ENCODE peak calls at places on chromosomes 5 and 9, in seven cellular contexts. E is left ventricle myocardium inferior, J is sigmoid colon, U is breast epithelium, A is neuronal stem cell, P is tibial nerve, R is mesendoderm. O is an unnamed sample.

GRCh38 chr5:133753856-133754255 is 141.5 kb upstream of the FSTL4 start:
- DNase-seq in P (no peak), R (no peak), J (no peak), U (peak), A (no peak), E (no peak), O (no peak)

GRCh38 chr9:127311239-127311741 is 46.7 kb downstream of the GARNL3 start:
- DNase-seq in R (peak), P (peak), J (no peak), U (no peak), E (no peak), A (peak), O (no peak)

GRCh38 chr5:159496773-159497172 is 166.5 kb upstream of the IL12B start:
- DNase-seq in U (no peak), E (no peak), R (no peak), A (no peak), P (no peak), J (no peak), O (no peak)

GRCh38 chr5:61659221-61659696 is 327.2 kb downstream of the ZSWIM6 start:
- DNase-seq in P (no peak), R (peak), J (no peak), U (no peak), E (peak), A (no peak), O (no peak)

GRCh38 chr9:86308687-86309086 is 26.3 kb upstream of the ISCA1 start:
- DNase-seq in J (no peak), A (no peak), E (no peak), U (no peak), P (no peak), R (no peak), O (no peak)

GRCh38 chr9:114096866-114097612 is 2.1 kb downstream of the KIF12 start:
- DNase-seq in J (no peak), U (no peak), P (no peak), A (no peak), E (no peak), R (no peak), O (no peak)

GRCh38 chr9:138074516-138074915 is 196.9 kb downstream of the CACNA1B start:
- DNase-seq in J (no peak), U (no peak), P (no peak), E (no peak), R (no peak), A (no peak), O (no peak)

GRCh38 chr9:18688581-18688980 is 214.6 kb downstream of the ADAMTSL1 start:
- DNase-seq in R (no peak), A (no peak), J (no peak), U (no peak), E (no peak), P (no peak), O (no peak)

GRCh38 chr5:72067682-72068470 is 39.4 kb upstream of the MAP1B start:
- DNase-seq in P (no peak), U (no peak), J (no peak), R (peak), A (no peak), E (no peak), O (no peak)

GRCh38 chr5:125227333-125228075 is 481.1 kb upstream of the ZNF608 start:
- DNase-seq in E (no peak), R (peak), P (no peak), U (no peak), J (no peak), A (peak), O (no peak)

GRCh38 chr9:124035001-124035650 is 23.6 kb downstream of the LHX2 start:
- DNase-seq in A (no peak), U (no peak), P (no peak), E (no peak), R (no peak), J (peak), O (no peak)

GRCh38 chr9:100554935-100555401 is 22.9 kb upstream of the CAVIN4 start:
- DNase-seq in E (no peak), U (no peak), R (no peak), A (no peak), J (no peak), P (no peak), O (peak)

GRCh38 chr5:123211084-123211483 is 122.0 kb downstream of the PRDM6 start:
- DNase-seq in P (no peak), E (no peak), A (no peak), R (no peak), J (no peak), U (no peak), O (no peak)

GRCh38 chr5:61319388-61320146 is 12.5 kb upstream of the ZSWIM6 start:
- DNase-seq in A (peak), E (no peak), P (no peak), J (no peak), R (peak), U (no peak), O (no peak)

GRCh38 chr5:119309290-119309818 is 46.5 kb upstream of the TNFAIP8 start:
- DNase-seq in J (no peak), R (no peak), P (no peak), A (no peak), U (no peak), E (no peak), O (no peak)
- H3K27ac ChIP-seq in J (no peak), R (no peak), P (no peak), A (no peak), U (no peak), E (no peak), O (no peak)

DNA sequence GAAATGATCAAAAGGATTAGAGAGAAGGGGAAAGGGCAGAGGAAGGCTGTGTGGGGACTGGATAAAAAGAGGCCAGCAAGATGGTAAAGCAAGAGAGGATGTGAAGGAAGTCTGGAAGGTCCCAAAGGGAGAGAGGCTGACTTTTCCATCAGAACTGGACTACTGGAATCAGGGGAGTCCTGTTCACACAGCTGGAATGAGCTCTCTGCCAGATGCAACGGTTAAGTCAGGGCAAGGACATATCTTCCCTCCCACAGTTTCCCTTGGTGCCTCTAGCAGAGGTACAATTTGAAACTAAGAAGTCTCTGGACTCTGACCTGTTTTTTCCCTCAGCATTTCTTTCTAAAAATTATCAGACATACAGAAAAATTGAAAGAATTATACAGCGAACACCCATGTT is 125.1 kb upstream of the SAP30L start:
- DNase-seq in A (no peak), P (peak), J (no peak), R (no peak), U (no peak), E (peak), O (no peak)
- H3K27ac ChIP-seq in A (no peak), P (no peak), J (no peak), R (no peak), U (no peak), E (peak), O (no peak)

DNA sequence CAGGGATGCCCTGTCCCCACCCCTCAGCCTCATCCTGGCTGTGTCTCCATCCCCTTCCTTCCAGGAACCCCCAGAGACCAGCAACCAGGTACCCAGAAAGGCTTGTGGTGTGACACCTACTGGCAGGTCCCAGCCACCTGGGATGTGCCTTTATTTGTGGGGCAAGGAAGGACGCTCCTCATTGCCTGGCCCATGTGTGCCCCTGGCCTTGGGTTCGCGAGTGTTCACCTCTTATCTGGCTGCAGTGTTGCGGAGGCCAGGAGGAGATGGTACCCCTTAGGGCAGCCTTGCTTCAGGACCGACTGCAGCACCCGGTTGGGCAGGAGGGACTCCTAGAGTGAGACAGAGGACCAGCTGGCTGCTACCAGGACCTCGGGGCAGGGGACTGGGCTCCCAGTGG is 8.8 kb downstream of the C9orf50 start:
- DNase-seq in A (no peak), J (no peak), P (no peak), U (no peak), R (no peak), E (no peak), O (no peak)
- H3K27ac ChIP-seq in A (no peak), J (no peak), P (peak), U (no peak), R (no peak), E (no peak), O (peak)

DNA sequence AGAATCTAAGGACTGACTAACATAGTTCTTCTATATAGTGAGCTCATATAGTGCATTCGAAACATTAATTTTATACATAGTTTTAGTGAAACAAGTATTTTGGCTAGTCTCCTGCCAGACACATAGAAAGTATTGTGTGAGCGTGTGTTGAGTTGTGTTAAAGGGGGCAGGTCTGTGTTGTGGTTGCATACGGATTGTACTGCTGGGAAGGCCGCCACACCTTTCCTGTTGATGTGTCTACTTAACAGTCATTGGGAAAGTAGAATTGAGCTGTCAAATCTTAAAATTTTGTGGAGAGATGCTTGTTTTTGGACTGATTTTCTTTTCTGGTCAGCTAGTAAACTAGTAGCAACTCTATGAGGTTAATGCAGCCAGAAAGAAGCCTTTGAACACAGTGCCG is 51.3 kb downstream of the RCL1 start:
- DNase-seq in R (no peak), A (no peak), U (no peak), J (no peak), E (no peak), P (no peak), O (no peak)
- H3K27ac ChIP-seq in R (no peak), A (no peak), U (no peak), J (no peak), E (no peak), P (no peak), O (no peak)

DNA sequence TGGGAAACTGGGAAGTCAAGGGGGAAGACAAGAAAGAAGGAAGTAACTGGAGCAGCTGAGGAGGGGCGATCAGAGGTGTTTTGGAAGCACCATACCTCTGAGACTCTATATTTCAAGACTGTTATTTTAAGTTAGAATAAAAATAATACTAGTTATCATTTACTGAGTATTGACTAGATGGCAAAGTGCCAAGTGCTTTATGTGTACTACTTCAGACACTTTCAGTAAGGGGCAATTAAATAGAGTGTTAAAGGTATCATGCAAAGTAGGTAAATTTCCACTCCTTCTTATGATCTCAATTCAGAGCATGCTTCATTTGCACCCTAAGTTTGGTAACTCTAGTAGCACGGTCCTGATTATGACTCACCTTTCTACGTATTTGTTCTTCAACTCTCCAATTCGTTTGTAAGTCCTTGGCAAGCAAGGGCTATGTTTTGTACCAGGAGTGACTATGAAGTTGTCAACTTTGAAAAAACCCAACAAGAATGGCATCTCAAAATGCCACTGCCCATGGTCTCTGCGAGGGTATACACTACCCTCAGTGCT is 152.4 kb upstream of the RAPGEF1 start:
- DNase-seq in U (no peak), P (no peak), R (no peak), J (no peak), E (no peak), A (no peak), O (no peak)
- H3K27ac ChIP-seq in U (no peak), P (no peak), R (no peak), J (no peak), E (peak), A (no peak), O (no peak)

GRCh38 chr5:14267166-14267838 is 124.2 kb downstream of the TRIO start:
- DNase-seq in R (peak), E (no peak), J (no peak), A (no peak), P (no peak), U (no peak), O (no peak)
- H3K27ac ChIP-seq in R (no peak), E (no peak), J (peak), A (no peak), P (peak), U (no peak), O (no peak)

GRCh38 chr9:89413963-89414638 is 83.8 kb downstream of the SEMA4D start:
- DNase-seq in A (no peak), P (no peak), R (no peak), J (peak), E (peak), U (no peak), O (no peak)
- H3K27ac ChIP-seq in A (no peak), P (no peak), R (no peak), J (no peak), E (peak), U (no peak), O (peak)

GRCh38 chr5:7437836-7438235 is 41.9 kb downstream of the ADCY2 start:
- DNase-seq in U (no peak), A (no peak), P (no peak), J (no peak), R (no peak), E (no peak), O (no peak)

GRCh38 chr5:7435503-7435902 is 39.6 kb downstream of the ADCY2 start:
- DNase-seq in P (no peak), R (no peak), E (no peak), U (no peak), A (no peak), J (no peak), O (no peak)

GRCh38 chr5:7434937-7435336 is 39.0 kb downstream of the ADCY2 start:
- DNase-seq in R (no peak), P (no peak), U (no peak), A (no peak), E (no peak), J (no peak), O (no peak)

DNA sequence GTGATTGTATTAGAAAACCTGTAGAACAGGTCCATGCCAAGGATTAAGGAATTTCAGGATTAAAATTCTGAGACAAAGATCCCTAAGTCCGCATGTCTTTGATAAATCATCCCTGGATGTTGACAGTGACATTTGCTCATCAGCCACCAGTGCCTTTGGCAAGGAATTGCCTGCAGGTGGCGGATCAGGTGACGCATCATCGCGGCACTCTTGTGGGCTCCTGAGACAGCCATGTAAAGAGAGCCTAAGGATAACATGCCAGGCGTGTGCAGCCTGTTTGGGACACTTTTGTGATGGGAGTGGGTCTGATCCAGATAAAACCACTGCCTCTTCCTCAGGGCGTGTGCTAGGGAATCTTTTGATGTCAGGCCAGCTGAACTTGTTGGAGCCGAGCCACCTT is 40.6 kb downstream of the ADCY2 start:
- DNase-seq in P (no peak), J (no peak), R (no peak), U (no peak), E (no peak), A (no peak), O (no peak)
- H3K27ac ChIP-seq in P (no peak), J (no peak), R (no peak), U (no peak), E (no peak), A (no peak), O (no peak)

DNA sequence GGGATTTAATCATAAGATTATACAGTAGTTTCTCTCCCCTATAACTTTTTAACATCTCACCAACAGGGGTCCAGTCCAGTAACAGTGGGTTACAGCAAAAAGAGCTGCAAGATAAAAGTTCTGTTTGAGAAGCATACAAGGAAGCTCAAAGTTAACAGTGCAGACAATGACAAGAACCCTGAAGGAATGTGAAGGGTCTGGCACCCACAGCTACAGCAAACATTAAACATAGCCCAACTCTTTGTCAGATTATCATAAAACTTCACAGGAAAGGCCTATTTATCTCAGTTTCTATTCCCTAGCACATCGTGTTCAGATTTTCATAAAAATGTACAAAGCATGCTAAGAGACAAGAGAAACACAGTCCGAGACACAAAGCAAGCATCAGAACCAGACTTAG is 309.4 kb downstream of the DIRAS2 start:
- DNase-seq in E (no peak), P (no peak), U (no peak), R (peak), A (no peak), J (no peak), O (no peak)
- H3K27ac ChIP-seq in E (no peak), P (no peak), U (no peak), R (peak), A (no peak), J (no peak), O (no peak)

DNA sequence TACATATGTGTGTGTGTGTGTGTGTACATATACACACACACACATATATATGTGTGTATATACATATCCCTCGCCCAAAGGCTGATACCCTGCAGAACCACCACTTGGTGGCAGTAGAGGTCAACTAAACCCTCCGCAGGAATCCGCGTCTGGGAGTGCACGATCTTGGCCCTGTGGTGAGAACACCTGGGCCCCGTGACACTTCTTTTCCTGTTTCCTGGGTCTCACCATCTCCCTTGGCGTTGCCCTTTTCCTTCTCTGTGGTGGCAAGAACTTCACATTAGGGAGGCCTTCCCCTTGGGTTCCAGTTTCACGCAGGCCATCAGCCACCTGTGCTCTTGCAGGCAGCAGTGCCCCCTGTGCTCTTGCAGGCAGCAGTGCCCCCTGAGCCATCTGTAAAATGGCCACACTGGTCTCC is 8.2 kb downstream of the IL9 start:
- DNase-seq in P (peak), U (no peak), R (peak), A (peak), J (no peak), E (no peak), O (peak)
- H3K27ac ChIP-seq in P (no peak), U (no peak), R (no peak), A (no peak), J (no peak), E (no peak), O (no peak)